ENCODE peak calls at places on chromosomes 16 and 17, in eight cellular contexts. One of them, this sample, is unnamed.

GRCh38 chr16:49638696-49639629 is 216.9 kb downstream of the ZNF423 start:
- DNase-seq in mucosa of descending colon: no peak
- DNase-seq in left ventricle myocardium inferior: peak
- DNase-seq in BJ: no peak
- DNase-seq in choroid plexus epithelial cell: peak
- DNase-seq in ovary: peak
- DNase-seq in uterus: no peak
- DNase-seq in pancreas: peak
- DNase-seq in this sample: no peak

GRCh38 chr17:72308744-72309395 is 188.1 kb downstream of the SOX9 start:
- DNase-seq in mucosa of descending colon: no peak
- DNase-seq in left ventricle myocardium inferior: no peak
- DNase-seq in BJ: no peak
- DNase-seq in choroid plexus epithelial cell: no peak
- DNase-seq in ovary: no peak
- DNase-seq in uterus: no peak
- DNase-seq in pancreas: no peak
- DNase-seq in this sample: no peak

GRCh38 chr16:3478242-3478925 is 16.9 kb downstream of the C16orf90 start:
- DNase-seq in mucosa of descending colon: no peak
- DNase-seq in left ventricle myocardium inferior: no peak
- DNase-seq in BJ: no peak
- DNase-seq in choroid plexus epithelial cell: no peak
- DNase-seq in ovary: no peak
- DNase-seq in uterus: no peak
- DNase-seq in pancreas: no peak
- DNase-seq in this sample: no peak

GRCh38 chr16:11586856-11587642 is at the start of gene LITAF:
- DNase-seq in mucosa of descending colon: peak
- DNase-seq in left ventricle myocardium inferior: peak
- DNase-seq in BJ: no peak
- DNase-seq in choroid plexus epithelial cell: peak
- DNase-seq in ovary: peak
- DNase-seq in uterus: peak
- DNase-seq in pancreas: peak
- DNase-seq in this sample: peak

GRCh38 chr17:67096609-67097008 is 52.3 kb downstream of the CACNG1 start:
- DNase-seq in mucosa of descending colon: no peak
- DNase-seq in left ventricle myocardium inferior: no peak
- DNase-seq in BJ: no peak
- DNase-seq in choroid plexus epithelial cell: no peak
- DNase-seq in ovary: no peak
- DNase-seq in uterus: no peak
- DNase-seq in pancreas: no peak
- DNase-seq in this sample: no peak

GRCh38 chr17:74519951-74520553 is 11.2 kb downstream of the CD300LB start:
- DNase-seq in mucosa of descending colon: no peak
- DNase-seq in left ventricle myocardium inferior: no peak
- DNase-seq in BJ: no peak
- DNase-seq in choroid plexus epithelial cell: no peak
- DNase-seq in ovary: no peak
- DNase-seq in uterus: no peak
- DNase-seq in pancreas: no peak
- DNase-seq in this sample: no peak

GRCh38 chr17:65987988-65988387 is 203.9 kb downstream of the CEP112 start:
- DNase-seq in mucosa of descending colon: no peak
- DNase-seq in left ventricle myocardium inferior: no peak
- DNase-seq in BJ: no peak
- DNase-seq in choroid plexus epithelial cell: peak
- DNase-seq in ovary: no peak
- DNase-seq in uterus: no peak
- DNase-seq in pancreas: no peak
- DNase-seq in this sample: no peak

GRCh38 chr16:48013476-48013875 is 142.3 kb downstream of the ABCC12 start:
- DNase-seq in mucosa of descending colon: no peak
- DNase-seq in left ventricle myocardium inferior: no peak
- DNase-seq in BJ: no peak
- DNase-seq in choroid plexus epithelial cell: peak
- DNase-seq in ovary: no peak
- DNase-seq in uterus: no peak
- DNase-seq in pancreas: no peak
- DNase-seq in this sample: no peak

DNA sequence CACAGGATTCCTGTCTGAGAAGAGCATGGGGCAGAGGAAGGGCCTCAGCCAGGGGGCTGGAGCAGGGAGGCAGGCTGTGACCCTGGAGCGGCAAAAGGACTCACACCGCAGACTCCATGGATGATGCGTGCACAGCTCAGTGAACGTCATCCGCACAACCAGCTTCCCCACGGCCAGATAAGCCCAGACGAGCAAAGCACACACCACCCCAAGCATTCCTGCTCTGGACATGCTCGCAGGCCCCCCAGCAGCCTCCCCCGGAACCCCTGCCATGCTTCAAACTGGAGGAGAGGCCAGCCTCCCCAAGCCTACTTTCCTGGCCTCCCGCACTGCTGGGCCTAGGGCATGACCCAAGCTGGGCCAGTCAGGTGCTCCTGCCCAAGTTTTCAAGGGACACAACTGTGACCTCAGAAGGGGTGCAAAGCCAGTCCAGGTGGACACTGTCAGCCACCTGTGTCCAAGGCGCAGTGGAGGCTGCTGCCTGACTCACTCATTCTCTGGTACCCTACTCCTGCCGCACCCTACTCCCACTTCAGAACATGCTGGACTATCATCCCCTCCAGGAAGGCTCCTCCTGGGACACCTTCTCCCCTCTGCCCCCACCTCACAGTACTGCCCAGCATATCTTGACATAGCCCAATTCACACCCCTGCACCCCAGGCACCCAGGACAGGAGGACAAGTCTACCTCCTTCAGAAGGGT is 4.8 kb downstream of the BCAR1 start:
- DNase-seq in mucosa of descending colon: no peak
- DNase-seq in left ventricle myocardium inferior: no peak
- DNase-seq in BJ: no peak
- DNase-seq in choroid plexus epithelial cell: peak
- DNase-seq in ovary: no peak
- DNase-seq in uterus: no peak
- DNase-seq in pancreas: no peak
- DNase-seq in this sample: no peak
- H3K4me3 ChIP-seq in mucosa of descending colon: no peak
- H3K4me3 ChIP-seq in left ventricle myocardium inferior: peak
- H3K4me3 ChIP-seq in BJ: no peak
- H3K4me3 ChIP-seq in choroid plexus epithelial cell: no peak
- H3K4me3 ChIP-seq in ovary: no peak
- H3K4me3 ChIP-seq in uterus: no peak
- H3K4me3 ChIP-seq in pancreas: no peak
- H3K4me3 ChIP-seq in this sample: no peak

GRCh38 chr16:75097191-75097761 is 19.3 kb downstream of the LDHD start:
- DNase-seq in mucosa of descending colon: no peak
- DNase-seq in left ventricle myocardium inferior: no peak
- DNase-seq in BJ: no peak
- DNase-seq in choroid plexus epithelial cell: no peak
- DNase-seq in ovary: no peak
- DNase-seq in uterus: no peak
- DNase-seq in pancreas: no peak
- DNase-seq in this sample: no peak

GRCh38 chr16:75099075-75099667 is 17.4 kb downstream of the LDHD start:
- DNase-seq in mucosa of descending colon: no peak
- DNase-seq in left ventricle myocardium inferior: no peak
- DNase-seq in BJ: no peak
- DNase-seq in choroid plexus epithelial cell: no peak
- DNase-seq in ovary: no peak
- DNase-seq in uterus: no peak
- DNase-seq in pancreas: no peak
- DNase-seq in this sample: no peak

GRCh38 chr16:75097941-75098897 is 18.4 kb downstream of the LDHD start:
- DNase-seq in mucosa of descending colon: no peak
- DNase-seq in left ventricle myocardium inferior: no peak
- DNase-seq in BJ: no peak
- DNase-seq in choroid plexus epithelial cell: no peak
- DNase-seq in ovary: no peak
- DNase-seq in uterus: no peak
- DNase-seq in pancreas: no peak
- DNase-seq in this sample: peak

GRCh38 chr16:75102595-75102994 is 14.0 kb downstream of the LDHD start:
- DNase-seq in mucosa of descending colon: no peak
- DNase-seq in left ventricle myocardium inferior: no peak
- DNase-seq in BJ: no peak
- DNase-seq in choroid plexus epithelial cell: no peak
- DNase-seq in ovary: no peak
- DNase-seq in uterus: no peak
- DNase-seq in pancreas: no peak
- DNase-seq in this sample: no peak

DNA sequence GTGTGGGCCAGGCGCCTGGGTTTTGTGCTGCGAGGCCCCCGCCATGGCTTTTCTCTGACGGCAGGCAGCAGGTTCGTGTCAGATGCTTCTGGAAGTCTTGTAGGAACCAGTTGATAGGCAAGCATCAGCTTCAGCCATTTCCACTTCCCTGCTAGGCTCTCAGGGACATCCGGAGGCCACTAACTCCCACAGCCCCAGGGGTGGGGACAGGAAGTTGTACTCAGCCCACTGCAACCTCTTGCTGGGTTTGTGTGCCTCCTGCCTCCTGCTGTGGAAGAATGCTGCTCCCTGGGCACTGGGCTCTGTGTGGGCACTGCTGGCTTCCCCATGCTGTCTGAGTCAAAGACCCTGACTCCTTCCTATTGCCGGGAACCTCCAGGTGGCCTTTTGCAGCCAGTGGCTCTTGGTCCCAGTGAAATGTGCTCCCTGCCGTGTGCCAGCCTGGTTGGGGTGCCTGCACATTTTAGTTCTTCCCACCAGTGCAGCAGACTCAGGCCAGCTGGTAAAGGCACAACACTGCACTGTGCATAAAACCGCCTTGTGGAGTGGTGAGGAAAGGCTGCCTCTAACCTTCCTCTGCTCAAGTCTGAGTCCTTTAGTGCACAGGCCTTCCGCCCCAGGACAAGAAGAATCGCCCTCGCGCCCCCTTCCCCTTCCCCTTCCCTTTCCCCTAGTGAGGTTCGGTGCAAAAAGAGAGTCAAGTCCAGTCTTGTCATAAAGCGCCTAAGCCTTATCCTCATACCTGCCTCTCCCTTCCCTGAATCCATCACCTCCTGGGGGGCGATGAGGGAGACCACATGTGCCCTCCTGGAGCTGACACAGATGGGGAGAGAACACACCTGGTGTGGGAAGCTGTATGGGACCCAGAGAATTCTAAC is 16.6 kb downstream of the LDHD start:
- DNase-seq in mucosa of descending colon: no peak
- DNase-seq in left ventricle myocardium inferior: no peak
- DNase-seq in BJ: no peak
- DNase-seq in choroid plexus epithelial cell: no peak
- DNase-seq in ovary: no peak
- DNase-seq in uterus: no peak
- DNase-seq in pancreas: no peak
- DNase-seq in this sample: no peak
- H3K4me3 ChIP-seq in mucosa of descending colon: no peak
- H3K4me3 ChIP-seq in left ventricle myocardium inferior: no peak
- H3K4me3 ChIP-seq in BJ: no peak
- H3K4me3 ChIP-seq in choroid plexus epithelial cell: no peak
- H3K4me3 ChIP-seq in ovary: no peak
- H3K4me3 ChIP-seq in uterus: no peak
- H3K4me3 ChIP-seq in pancreas: no peak
- H3K4me3 ChIP-seq in this sample: peak

GRCh38 chr17:6092923-6093468 is 22.8 kb downstream of the WSCD1 start:
- DNase-seq in mucosa of descending colon: no peak
- DNase-seq in left ventricle myocardium inferior: no peak
- DNase-seq in BJ: no peak
- DNase-seq in choroid plexus epithelial cell: no peak
- DNase-seq in ovary: no peak
- DNase-seq in uterus: no peak
- DNase-seq in pancreas: no peak
- DNase-seq in this sample: no peak

GRCh38 chr17:6092182-6092922 is 22.2 kb downstream of the WSCD1 start:
- DNase-seq in mucosa of descending colon: no peak
- DNase-seq in left ventricle myocardium inferior: no peak
- DNase-seq in BJ: no peak
- DNase-seq in choroid plexus epithelial cell: no peak
- DNase-seq in ovary: no peak
- DNase-seq in uterus: no peak
- DNase-seq in pancreas: no peak
- DNase-seq in this sample: no peak

GRCh38 chr17:6088141-6088540 is 18.0 kb downstream of the WSCD1 start:
- DNase-seq in mucosa of descending colon: no peak
- DNase-seq in left ventricle myocardium inferior: no peak
- DNase-seq in BJ: no peak
- DNase-seq in choroid plexus epithelial cell: no peak
- DNase-seq in ovary: no peak
- DNase-seq in uterus: no peak
- DNase-seq in pancreas: no peak
- DNase-seq in this sample: no peak

GRCh38 chr17:6086603-6087400 is 16.6 kb downstream of the WSCD1 start:
- DNase-seq in mucosa of descending colon: no peak
- DNase-seq in left ventricle myocardium inferior: no peak
- DNase-seq in BJ: no peak
- DNase-seq in choroid plexus epithelial cell: no peak
- DNase-seq in ovary: no peak
- DNase-seq in uterus: no peak
- DNase-seq in pancreas: no peak
- DNase-seq in this sample: no peak

DNA sequence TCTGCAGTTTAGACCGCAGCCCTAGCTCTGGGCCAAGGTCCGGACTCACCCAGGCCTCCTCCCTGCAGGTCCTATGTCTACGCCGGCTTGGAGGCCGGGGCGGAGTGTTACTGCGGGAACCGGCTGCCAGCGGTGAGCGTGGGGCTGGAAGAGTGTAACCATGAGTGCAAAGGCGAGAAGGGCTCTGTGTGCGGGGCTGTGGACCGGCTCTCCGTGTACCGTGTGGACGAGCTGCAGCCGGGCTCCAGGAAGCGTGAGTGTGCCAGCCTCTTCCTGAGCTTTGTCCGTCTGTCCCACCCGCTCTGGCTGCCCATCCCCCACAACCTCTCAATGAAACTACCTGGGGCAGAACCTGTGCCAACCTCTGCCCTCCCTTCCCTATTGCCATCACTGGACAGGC is 20.1 kb downstream of the WSCD1 start:
- DNase-seq in mucosa of descending colon: peak
- DNase-seq in left ventricle myocardium inferior: no peak
- DNase-seq in BJ: no peak
- DNase-seq in choroid plexus epithelial cell: no peak
- DNase-seq in ovary: no peak
- DNase-seq in uterus: no peak
- DNase-seq in pancreas: no peak
- DNase-seq in this sample: no peak
- H3K4me3 ChIP-seq in mucosa of descending colon: no peak
- H3K4me3 ChIP-seq in left ventricle myocardium inferior: no peak
- H3K4me3 ChIP-seq in BJ: no peak
- H3K4me3 ChIP-seq in choroid plexus epithelial cell: no peak
- H3K4me3 ChIP-seq in ovary: no peak
- H3K4me3 ChIP-seq in uterus: no peak
- H3K4me3 ChIP-seq in pancreas: no peak
- H3K4me3 ChIP-seq in this sample: no peak

GRCh38 chr17:8552582-8553320 is 77.8 kb downstream of the MYH10 start:
- DNase-seq in mucosa of descending colon: no peak
- DNase-seq in left ventricle myocardium inferior: no peak
- DNase-seq in BJ: peak
- DNase-seq in choroid plexus epithelial cell: peak
- DNase-seq in ovary: no peak
- DNase-seq in uterus: no peak
- DNase-seq in pancreas: no peak
- DNase-seq in this sample: no peak
- H3K4me3 ChIP-seq in mucosa of descending colon: no peak
- H3K4me3 ChIP-seq in left ventricle myocardium inferior: no peak
- H3K4me3 ChIP-seq in BJ: no peak
- H3K4me3 ChIP-seq in choroid plexus epithelial cell: no peak
- H3K4me3 ChIP-seq in ovary: no peak
- H3K4me3 ChIP-seq in uterus: no peak
- H3K4me3 ChIP-seq in pancreas: no peak
- H3K4me3 ChIP-seq in this sample: no peak